ENCODE peak calls at places on chromosomes 5 and 9, in eight cellular contexts. H, T, D, L, O, I, Q and Y are unnamed samples.

GRCh38 chr5:133343196-133343595 is 269.1 kb downstream of the FSTL4 start:
- DNase-seq in H (no peak), T (no peak), D (no peak), L (no peak), O (no peak), I (no peak), Q (no peak), Y (no peak)

GRCh38 chr5:25090818-25091217 is 446.0 kb upstream of the CDH10 start:
- DNase-seq in H (no peak), T (no peak), D (no peak), L (no peak), O (no peak), I (no peak), Q (no peak), Y (no peak)

GRCh38 chr5:141514330-141515111 is 25.6 kb downstream of the PCDHGC5 start:
- DNase-seq in H (no peak), T (no peak), D (no peak), L (no peak), O (no peak), I (no peak), Q (no peak), Y (peak; percentile 85)

GRCh38 chr5:145360936-145361335 is 474.2 kb downstream of the PRELID2 start:
- DNase-seq in H (no peak), T (no peak), D (no peak), L (no peak), O (no peak), I (no peak), Q (no peak), Y (no peak)

GRCh38 chr9:84862786-84863185 is 193.3 kb downstream of the NTRK2 start:
- DNase-seq in H (peak; percentile 8), T (no peak), D (no peak), L (no peak), O (no peak), I (no peak), Q (no peak), Y (peak; percentile 89)

GRCh38 chr9:3521961-3522360 is 3.8 kb downstream of the RFX3 start:
- DNase-seq in H (no peak), T (no peak), D (no peak), L (no peak), O (no peak), I (no peak), Q (no peak), Y (no peak)

GRCh38 chr5:81657386-81657785 is 93.5 kb downstream of the SSBP2 start:
- DNase-seq in H (no peak), T (peak; percentile 28), D (no peak), L (peak; percentile 28), O (no peak), I (no peak), Q (no peak), Y (no peak)

GRCh38 chr5:156879665-156880285 is 29.7 kb downstream of the PPP1R2B start:
- DNase-seq in H (no peak), T (no peak), D (no peak), L (no peak), O (no peak), I (no peak), Q (no peak), Y (no peak)

GRCh38 chr9:114908104-114908621 is 22.2 kb downstream of the TNFSF8 start:
- DNase-seq in H (peak; percentile 80), T (no peak), D (peak; percentile 38), L (no peak), O (peak; percentile 83), I (no peak), Q (no peak), Y (no peak)

GRCh38 chr5:136734638-136735037 is 369.3 kb upstream of the TRPC7 start:
- DNase-seq in H (no peak), T (no peak), D (no peak), L (no peak), O (no peak), I (no peak), Q (no peak), Y (no peak)

GRCh38 chr9:82281066-82281465 is 292.5 kb downstream of the SPATA31D1 start:
- DNase-seq in H (no peak), T (no peak), D (no peak), L (no peak), O (no peak), I (no peak), Q (no peak), Y (no peak)

GRCh38 chr5:149011084-149011483 is 51.8 kb downstream of the SH3TC2 start:
- DNase-seq in H (no peak), T (no peak), D (no peak), L (no peak), O (no peak), I (no peak), Q (no peak), Y (no peak)

GRCh38 chr9:34988218-34989055 is 1.1 kb upstream of the DNAJB5 start:
- DNase-seq in H (no peak), T (peak; percentile 54), D (no peak), L (peak; percentile 46), O (no peak), I (no peak), Q (no peak), Y (peak; percentile 73)

GRCh38 chr9:103941104-103941503 is 153.0 kb upstream of the SMC2 start:
- DNase-seq in H (no peak), T (no peak), D (no peak), L (peak; percentile 2), O (no peak), I (no peak), Q (no peak), Y (no peak)

GRCh38 chr9:36560813-36561212 is 11.9 kb upstream of the MELK start:
- DNase-seq in H (no peak), T (no peak), D (no peak), L (no peak), O (no peak), I (no peak), Q (no peak), Y (peak; percentile 64)

GRCh38 chr9:133597316-133597957 is 11.8 kb downstream of the FAM163B start:
- DNase-seq in H (peak; percentile 18), T (no peak), D (peak; percentile 28), L (peak; percentile 25), O (no peak), I (no peak), Q (no peak), Y (peak; percentile 53)

GRCh38 chr9:107994638-107995037 is 505.1 kb upstream of the KLF4 start:
- DNase-seq in H (no peak), T (no peak), D (no peak), L (no peak), O (no peak), I (no peak), Q (no peak), Y (no peak)

GRCh38 chr5:73928486-73928885 is 302.5 kb downstream of the ARHGEF28 start:
- DNase-seq in H (no peak), T (no peak), D (no peak), L (no peak), O (no peak), I (no peak), Q (no peak), Y (no peak)

GRCh38 chr5:104598285-104598684 is 1035.7 kb upstream of the NUDT12 start:
- DNase-seq in H (no peak), T (no peak), D (no peak), L (no peak), O (no peak), I (no peak), Q (no peak), Y (no peak)
- TF ChIP-seq REST in H (no peak), T (no peak), D (no peak), L (no peak), O (no peak), I (no peak), Q (no peak), Y (no peak)

GRCh38 chr5:10556893-10557746 is 6.8 kb upstream of the ANKRD33B start:
- DNase-seq in H (no peak), T (no peak), D (no peak), L (no peak), O (no peak), I (no peak), Q (no peak), Y (no peak)
- H3K27ac ChIP-seq in H (peak overlapping the region; percentile 85), T (peak overlapping the region; percentile 80), D (no peak overlapping the region), L (no peak overlapping the region), O (no peak overlapping the region), I (no peak overlapping the region), Q (peak overlapping the region; percentile 52), Y (no peak overlapping the region)

DNA sequence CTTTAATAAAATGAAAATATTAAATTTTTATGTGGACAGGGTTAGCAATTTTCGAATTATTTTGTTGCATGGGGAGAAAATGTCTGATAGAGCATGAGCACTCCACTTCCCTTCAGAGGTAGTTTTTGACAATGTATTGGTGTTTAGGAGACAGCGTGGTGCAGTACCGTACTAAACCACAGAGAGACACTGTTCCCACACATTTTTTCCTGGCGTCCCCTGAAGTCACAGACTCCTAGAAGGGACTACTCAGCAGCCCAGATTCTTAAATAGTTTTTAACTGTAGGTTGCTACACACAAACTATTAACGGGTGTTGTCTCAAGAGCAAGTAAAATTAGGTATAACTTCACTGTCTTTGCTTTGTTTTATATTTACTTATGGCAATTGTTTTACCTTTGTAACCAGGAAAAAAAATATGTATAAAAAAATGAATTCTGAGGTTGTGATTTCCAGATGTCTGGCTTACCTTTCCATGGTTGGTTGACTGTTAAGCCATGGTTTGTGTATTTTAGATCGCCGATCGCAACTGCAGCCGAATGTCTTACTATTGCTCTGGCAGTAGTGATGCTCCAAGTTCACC is 171.2 kb downstream of the DOCK8 start:
- DNase-seq in H (peak; percentile 56), T (peak; percentile 34), D (peak; percentile 52), L (peak; percentile 46), O (peak; percentile 44), I (peak; percentile 15), Q (peak; percentile 15), Y (peak; percentile 86)
- TF ChIP-seq REST in H (no peak), T (no peak), D (no peak), L (no peak), O (no peak), I (no peak), Q (no peak), Y (no peak)

GRCh38 chr5:112165897-112166737 is 253.0 kb downstream of the EPB41L4A start:
- DNase-seq in H (no peak), T (no peak), D (no peak), L (no peak), O (peak; percentile 41), I (no peak), Q (no peak), Y (peak; percentile 92)
- H3K27ac ChIP-seq in H (no peak overlapping the region), T (no peak overlapping the region), D (no peak overlapping the region), L (no peak overlapping the region), O (peak overlapping the region; percentile 30), I (no peak overlapping the region), Q (peak overlapping the region; percentile 60), Y (peak overlapping the region; percentile 91)

GRCh38 chr5:91225848-91226686 is 157.1 kb downstream of the ARRDC3 start:
- DNase-seq in H (no peak), T (no peak), D (peak; percentile 59), L (peak; percentile 50), O (peak; percentile 24), I (no peak), Q (peak; percentile 38), Y (peak; percentile 90)
- TF ChIP-seq REST in H (no peak), T (no peak), D (no peak), L (no peak), O (no peak), I (no peak), Q (no peak), Y (no peak)